ENCODE peak calls at places on chromosome 12, in nine cellular contexts. U, K, D, C, L, S, O, M and G are unnamed samples.

GRCh38 chr12:68981536-68981935 is 48.6 kb upstream of the CPM start:
- DNase-seq in U (no peak), K (peak), D (no peak), C (no peak), L (no peak), S (no peak), O (no peak), M (no peak), G (peak)

GRCh38 chr12:78407722-78408121 is 456.9 kb upstream of the SYT1 start:
- DNase-seq in U (no peak), K (no peak), D (no peak), C (no peak), L (no peak), S (no peak), O (no peak), M (no peak), G (no peak)

GRCh38 chr12:84913151-84913550 is 552 bp upstream of the SLC6A15 start:
- DNase-seq in U (no peak), K (no peak), D (no peak), C (no peak), L (peak), S (no peak), O (no peak), M (no peak), G (no peak)

GRCh38 chr12:132392389-132393244 is 63.2 kb upstream of the GALNT9 start:
- DNase-seq in U (no peak), K (no peak), D (no peak), C (no peak), L (no peak), S (no peak), O (no peak), M (no peak), G (no peak)

GRCh38 chr12:12010277-12011031 is 60.3 kb upstream of the BCL2L14 start:
- DNase-seq in U (peak), K (peak), D (no peak), C (peak), L (no peak), S (peak), O (peak), M (no peak), G (no peak)

GRCh38 chr12:29428630-29429029 is 47.7 kb upstream of the ERGIC2 start:
- DNase-seq in U (peak), K (peak), D (no peak), C (no peak), L (no peak), S (peak), O (no peak), M (peak), G (peak)

GRCh38 chr12:46608431-46609280 is 217.1 kb downstream of the SLC38A4 start:
- DNase-seq in U (peak), K (peak), D (no peak), C (no peak), L (no peak), S (no peak), O (no peak), M (no peak), G (peak)

GRCh38 chr12:102182635-102183034 is 15.0 kb downstream of the PMCH start:
- DNase-seq in U (no peak), K (no peak), D (no peak), C (no peak), L (no peak), S (no peak), O (no peak), M (no peak), G (peak)

GRCh38 chr12:12995088-12995487 is 5.0 kb downstream of the HEBP1 start:
- DNase-seq in U (no peak), K (no peak), D (no peak), C (no peak), L (no peak), S (no peak), O (no peak), M (no peak), G (no peak)

GRCh38 chr12:121911824-121912585 is 6.4 kb upstream of the CFAP251 start:
- DNase-seq in U (no peak), K (no peak), D (peak), C (no peak), L (no peak), S (peak), O (no peak), M (no peak), G (no peak)

GRCh38 chr12:6703631-6704030 is 3.0 kb upstream of the PIANP start:
- DNase-seq in U (no peak), K (peak), D (no peak), C (no peak), L (peak), S (peak), O (no peak), M (no peak), G (peak)

GRCh38 chr12:13198921-13199320 is 2.4 kb downstream of the EMP1 start:
- DNase-seq in U (peak), K (peak), D (no peak), C (peak), L (no peak), S (no peak), O (no peak), M (peak), G (peak)

GRCh38 chr12:118377891-118378470 is 1.6 kb downstream of the SUDS3 start:
- DNase-seq in U (peak), K (peak), D (peak), C (peak), L (peak), S (peak), O (peak), M (peak), G (peak)

GRCh38 chr12:72368719-72369505 is 96.7 kb downstream of the TRHDE start:
- DNase-seq in U (no peak), K (no peak), D (no peak), C (no peak), L (no peak), S (no peak), O (no peak), M (no peak), G (no peak)

GRCh38 chr12:52715416-52715815 is 12.1 kb upstream of the KRT77 start:
- DNase-seq in U (no peak), K (no peak), D (no peak), C (no peak), L (peak), S (peak), O (no peak), M (no peak), G (no peak)

GRCh38 chr12:111201036-111201435 is 167.9 kb downstream of the PHETA1 start:
- DNase-seq in U (no peak), K (no peak), D (no peak), C (no peak), L (peak), S (no peak), O (no peak), M (no peak), G (no peak)